ENCODE peak calls at places on chromosome 9, in six cellular contexts. One of them, this sample, is unnamed.

GRCh38 chr9:113648048-113648447 is 184.5 kb downstream of the RGS3 start:
- DNase-seq in neural progenitor cell: no peak
- DNase-seq in MM.1S: no peak
- DNase-seq in PC-3: no peak
- DNase-seq in SK-N-SH: no peak
- DNase-seq in GM23248: no peak
- DNase-seq in this sample: no peak

GRCh38 chr9:113485761-113486115 is 22.2 kb downstream of the RGS3 start:
- DNase-seq in neural progenitor cell: no peak
- DNase-seq in GM23248: no peak
- DNase-seq in PC-3: no peak
- DNase-seq in SK-N-SH: no peak
- DNase-seq in MM.1S: no peak
- DNase-seq in this sample: no peak

GRCh38 chr9:113886471-113886870 is 10.4 kb downstream of the ZNF618 start:
- DNase-seq in PC-3: no peak
- DNase-seq in GM23248: peak; percentile 37
- DNase-seq in neural progenitor cell: peak; percentile 60
- DNase-seq in MM.1S: peak; percentile 44
- DNase-seq in SK-N-SH: no peak
- DNase-seq in this sample: peak; percentile 51

GRCh38 chr9:121652037-121652837 is 803 bp downstream of the DAB2IP start:
- DNase-seq in neural progenitor cell: peak; percentile 61
- DNase-seq in MM.1S: no peak
- DNase-seq in PC-3: no peak
- DNase-seq in GM23248: peak; percentile 7
- DNase-seq in SK-N-SH: peak; percentile 52
- DNase-seq in this sample: peak; percentile 74

GRCh38 chr9:38215465-38215864 is 146.4 kb upstream of the SHB start:
- DNase-seq in PC-3: no peak
- DNase-seq in neural progenitor cell: no peak
- DNase-seq in SK-N-SH: peak; percentile 48
- DNase-seq in MM.1S: no peak
- DNase-seq in GM23248: no peak
- DNase-seq in this sample: no peak

GRCh38 chr9:36433386-36433785 is 33.3 kb upstream of the RNF38 start:
- DNase-seq in PC-3: no peak
- DNase-seq in MM.1S: no peak
- DNase-seq in neural progenitor cell: no peak
- DNase-seq in SK-N-SH: no peak
- DNase-seq in GM23248: no peak
- DNase-seq in this sample: no peak

GRCh38 chr9:134366223-134367031 is 40.2 kb downstream of the RXRA start:
- DNase-seq in MM.1S: no peak
- DNase-seq in PC-3: peak; percentile 33
- DNase-seq in SK-N-SH: peak; percentile 93
- DNase-seq in GM23248: peak; percentile 97
- DNase-seq in neural progenitor cell: no peak
- DNase-seq in this sample: no peak

GRCh38 chr9:1837453-1838084 is 177.6 kb upstream of the SMARCA2 start:
- DNase-seq in neural progenitor cell: peak; percentile 81
- DNase-seq in MM.1S: peak; percentile 63
- DNase-seq in SK-N-SH: peak; percentile 36
- DNase-seq in PC-3: peak; percentile 11
- DNase-seq in GM23248: peak; percentile 40
- DNase-seq in this sample: peak; percentile 90

GRCh38 chr9:122370303-122370702 is 521 bp upstream of the PTGS1 start:
- DNase-seq in PC-3: no peak
- DNase-seq in SK-N-SH: no peak
- DNase-seq in neural progenitor cell: no peak
- DNase-seq in GM23248: no peak
- DNase-seq in MM.1S: peak; percentile 15
- DNase-seq in this sample: no peak

GRCh38 chr9:131423171-131423581 is 29.3 kb downstream of the PRRC2B start:
- DNase-seq in neural progenitor cell: peak; percentile 57
- DNase-seq in GM23248: peak; percentile 93
- DNase-seq in PC-3: peak; percentile 77
- DNase-seq in MM.1S: no peak
- DNase-seq in SK-N-SH: peak; percentile 84
- DNase-seq in this sample: peak; percentile 75

GRCh38 chr9:35561468-35562261 is 43.4 kb upstream of the TESK1 start:
- DNase-seq in SK-N-SH: no peak
- DNase-seq in MM.1S: no peak
- DNase-seq in neural progenitor cell: no peak
- DNase-seq in GM23248: no peak
- DNase-seq in PC-3: no peak
- DNase-seq in this sample: no peak

GRCh38 chr9:133227242-133227860 is 18.3 kb upstream of the OBP2B start:
- DNase-seq in MM.1S: no peak
- DNase-seq in neural progenitor cell: no peak
- DNase-seq in GM23248: no peak
- DNase-seq in PC-3: no peak
- DNase-seq in SK-N-SH: no peak
- DNase-seq in this sample: no peak

GRCh38 chr9:112532427-112532826 is 45.8 kb downstream of the KIAA1958 start:
- DNase-seq in neural progenitor cell: no peak
- DNase-seq in SK-N-SH: no peak
- DNase-seq in MM.1S: no peak
- DNase-seq in PC-3: no peak
- DNase-seq in GM23248: peak; percentile 87
- DNase-seq in this sample: no peak

GRCh38 chr9:89661956-89662717 is 57.3 kb downstream of the GADD45G start:
- DNase-seq in neural progenitor cell: peak; percentile 91
- DNase-seq in PC-3: peak; percentile 38
- DNase-seq in SK-N-SH: peak; percentile 96
- DNase-seq in GM23248: peak; percentile 68
- DNase-seq in MM.1S: no peak
- DNase-seq in this sample: peak; percentile 94

GRCh38 chr9:125332527-125332926 is 70.9 kb downstream of the GAPVD1 start:
- DNase-seq in MM.1S: peak; percentile 82
- DNase-seq in SK-N-SH: no peak
- DNase-seq in neural progenitor cell: no peak
- DNase-seq in GM23248: no peak
- DNase-seq in PC-3: peak; percentile 4
- DNase-seq in this sample: no peak

GRCh38 chr9:121613009-121613766 is 38.2 kb upstream of the DAB2IP start:
- DNase-seq in neural progenitor cell: no peak
- DNase-seq in MM.1S: no peak
- DNase-seq in SK-N-SH: no peak
- DNase-seq in GM23248: no peak
- DNase-seq in PC-3: no peak
- DNase-seq in this sample: no peak

GRCh38 chr9:38216572-38216971 is 147.5 kb upstream of the SHB start:
- DNase-seq in neural progenitor cell: no peak
- DNase-seq in PC-3: no peak
- DNase-seq in SK-N-SH: no peak
- DNase-seq in GM23248: no peak
- DNase-seq in MM.1S: no peak
- DNase-seq in this sample: no peak

GRCh38 chr9:83707518-83707767 is 315 bp downstream of the UBQLN1 start:
- DNase-seq in PC-3: peak; percentile 42
- DNase-seq in neural progenitor cell: no peak
- DNase-seq in SK-N-SH: no peak
- DNase-seq in MM.1S: no peak
- DNase-seq in GM23248: peak; percentile 95
- DNase-seq in this sample: no peak

GRCh38 chr9:129236441-129237145 is 58.5 kb upstream of the IER5L start:
- DNase-seq in MM.1S: no peak
- DNase-seq in neural progenitor cell: no peak
- DNase-seq in GM23248: no peak
- DNase-seq in SK-N-SH: no peak
- DNase-seq in PC-3: no peak
- DNase-seq in this sample: no peak

GRCh38 chr9:129237195-129237611 is 59.1 kb upstream of the IER5L start:
- DNase-seq in GM23248: peak; percentile 76
- DNase-seq in PC-3: peak; percentile 54
- DNase-seq in neural progenitor cell: no peak
- DNase-seq in SK-N-SH: no peak
- DNase-seq in MM.1S: no peak
- DNase-seq in this sample: peak; percentile 44

GRCh38 chr9:129235041-129235930 is 57.2 kb upstream of the IER5L start:
- DNase-seq in GM23248: no peak
- DNase-seq in MM.1S: no peak
- DNase-seq in neural progenitor cell: no peak
- DNase-seq in SK-N-SH: no peak
- DNase-seq in PC-3: no peak
- DNase-seq in this sample: no peak

GRCh38 chr9:129234491-129234890 is 56.4 kb upstream of the IER5L start:
- DNase-seq in PC-3: no peak
- DNase-seq in SK-N-SH: no peak
- DNase-seq in GM23248: no peak
- DNase-seq in neural progenitor cell: no peak
- DNase-seq in MM.1S: no peak
- DNase-seq in this sample: no peak

DNA sequence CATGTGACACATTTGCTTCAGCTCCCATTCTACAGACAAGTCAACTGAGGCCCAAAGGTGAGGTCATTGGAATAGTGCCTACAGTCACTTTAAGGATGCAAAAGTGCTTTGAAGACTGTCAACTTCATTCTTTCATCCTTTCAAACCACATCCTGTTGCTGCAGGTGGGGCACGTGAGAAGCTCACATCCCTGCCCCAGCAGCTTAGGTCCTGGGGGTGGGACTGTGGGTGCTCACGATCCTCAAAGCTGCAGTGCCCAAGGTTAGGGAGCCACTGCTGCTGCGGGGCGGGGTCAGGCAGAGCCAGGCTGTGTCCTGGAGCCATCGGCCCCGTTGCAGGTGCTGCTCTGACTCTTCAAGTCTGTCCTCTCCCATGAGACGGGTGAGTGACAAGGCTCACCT is 57.9 kb upstream of the IER5L start:
- DNase-seq in GM23248: no peak
- DNase-seq in MM.1S: peak; percentile 96
- DNase-seq in PC-3: no peak
- DNase-seq in SK-N-SH: no peak
- DNase-seq in neural progenitor cell: no peak
- DNase-seq in this sample: no peak
- H3K27ac ChIP-seq in GM23248: no peak overlapping the region
- H3K27ac ChIP-seq in MM.1S: peak overlapping the region; percentile 10
- H3K27ac ChIP-seq in PC-3: no peak overlapping the region
- H3K27ac ChIP-seq in SK-N-SH: no peak overlapping the region
- H3K27ac ChIP-seq in neural progenitor cell: no peak overlapping the region
- H3K27ac ChIP-seq in this sample: no peak overlapping the region

GRCh38 chr9:130196643-130197042 is 24.4 kb downstream of the NCS1 start:
- DNase-seq in neural progenitor cell: no peak
- DNase-seq in PC-3: no peak
- DNase-seq in MM.1S: no peak
- DNase-seq in GM23248: no peak
- DNase-seq in SK-N-SH: peak; percentile 91
- DNase-seq in this sample: no peak
- TF ChIP-seq EZH2phosphoT487 in neural progenitor cell: no peak
- TF ChIP-seq EZH2phosphoT487 in PC-3: no peak
- TF ChIP-seq EZH2phosphoT487 in MM.1S: no peak
- TF ChIP-seq EZH2phosphoT487 in GM23248: no peak
- TF ChIP-seq EZH2phosphoT487 in SK-N-SH: no peak
- TF ChIP-seq EZH2phosphoT487 in this sample: no peak

GRCh38 chr9:33851301-33851700 is 34.3 kb downstream of the UBE2R2 start:
- DNase-seq in MM.1S: no peak
- DNase-seq in SK-N-SH: no peak
- DNase-seq in PC-3: peak; percentile 37
- DNase-seq in neural progenitor cell: no peak
- DNase-seq in GM23248: peak; percentile 48
- DNase-seq in this sample: no peak
- H3F3A ChIP-seq in MM.1S: no peaks in the 10 kb centered on the region
- H3F3A ChIP-seq in SK-N-SH: peaks cover 32% of the 10 kb centered on the region
- H3F3A ChIP-seq in PC-3: peaks cover 9% of the 10 kb centered on the region
- H3F3A ChIP-seq in neural progenitor cell: peaks cover 12% of the 10 kb centered on the region
- H3F3A ChIP-seq in GM23248: peaks cover 12% of the 10 kb centered on the region
- H3F3A ChIP-seq in this sample: no peaks in the 10 kb centered on the region

DNA sequence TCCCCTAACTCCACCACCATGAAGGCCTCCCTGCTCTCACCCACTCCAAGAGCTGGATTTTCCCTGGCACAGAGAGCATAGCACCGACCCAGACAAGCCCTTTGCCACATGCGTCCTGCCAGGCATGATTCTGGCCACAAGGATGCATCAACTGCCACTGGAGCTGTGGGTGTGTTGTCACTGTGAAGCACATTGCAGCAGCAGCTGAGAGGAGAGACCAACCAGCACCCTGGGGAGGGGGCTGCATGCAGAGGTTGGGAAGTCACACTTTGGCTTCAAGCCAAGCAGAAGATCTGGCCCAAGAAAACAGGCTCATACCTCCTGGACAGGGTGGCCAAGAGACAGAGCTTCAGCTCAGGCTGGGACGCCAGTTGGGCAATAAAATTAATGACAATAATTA is 22.6 kb upstream of the PTGES start:
- DNase-seq in SK-N-SH: peak; percentile 42
- DNase-seq in neural progenitor cell: no peak
- DNase-seq in MM.1S: no peak
- DNase-seq in PC-3: no peak
- DNase-seq in GM23248: peak; percentile 16
- DNase-seq in this sample: no peak
- H3K27ac ChIP-seq in SK-N-SH: no peak overlapping the region
- H3K27ac ChIP-seq in neural progenitor cell: no peak overlapping the region
- H3K27ac ChIP-seq in MM.1S: no peak overlapping the region
- H3K27ac ChIP-seq in PC-3: peak overlapping the region; percentile 3
- H3K27ac ChIP-seq in GM23248: no peak overlapping the region
- H3K27ac ChIP-seq in this sample: no peak overlapping the region

DNA sequence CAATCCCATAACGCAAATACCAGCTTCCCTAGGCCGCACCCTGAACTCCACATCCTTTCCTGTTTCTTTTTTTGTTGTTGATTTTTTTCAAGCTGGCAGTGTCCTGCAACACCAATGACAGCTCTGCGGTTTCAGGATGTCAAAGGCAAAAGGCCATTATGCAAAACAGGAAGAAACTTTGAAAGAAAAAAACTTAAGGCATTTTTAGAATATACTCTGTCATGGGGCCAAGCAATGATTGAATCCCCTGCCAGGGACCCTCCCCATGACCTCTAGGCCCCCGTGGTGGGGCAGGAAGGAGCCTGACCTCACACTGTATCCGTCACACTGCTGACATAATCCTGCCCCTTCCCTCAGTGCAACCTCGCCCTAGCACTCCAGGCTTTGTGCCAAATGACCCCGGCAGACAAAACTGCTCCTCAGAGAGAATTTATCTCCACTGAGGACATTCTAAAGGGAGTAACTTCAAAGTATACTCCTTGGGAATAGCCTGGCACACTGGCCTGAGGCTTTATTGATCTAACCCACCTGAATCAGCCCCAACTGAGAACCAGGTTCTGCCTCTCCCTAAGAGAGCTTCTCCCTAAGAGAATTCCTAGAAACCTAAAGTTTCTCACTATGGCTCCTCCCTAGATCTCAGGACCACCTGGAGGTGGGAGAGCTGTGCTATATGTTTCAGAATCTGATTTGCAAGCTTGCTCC is 7.9 kb downstream of the B4GALT1 start:
- DNase-seq in PC-3: peak; percentile 59
- DNase-seq in neural progenitor cell: no peak
- DNase-seq in GM23248: peak; percentile 56
- DNase-seq in SK-N-SH: no peak
- DNase-seq in MM.1S: peak; percentile 65
- DNase-seq in this sample: no peak
- TF ChIP-seq EZH2phosphoT487 in PC-3: no peak
- TF ChIP-seq EZH2phosphoT487 in neural progenitor cell: no peak
- TF ChIP-seq EZH2phosphoT487 in GM23248: no peak
- TF ChIP-seq EZH2phosphoT487 in SK-N-SH: no peak
- TF ChIP-seq EZH2phosphoT487 in MM.1S: no peak
- TF ChIP-seq EZH2phosphoT487 in this sample: no peak

GRCh38 chr9:6008169-6008979 is 7.0 kb downstream of the RANBP6 start:
- DNase-seq in GM23248: peak; percentile 99
- DNase-seq in MM.1S: peak; percentile 98
- DNase-seq in neural progenitor cell: peak; percentile 99
- DNase-seq in PC-3: peak; percentile 93
- DNase-seq in SK-N-SH: peak; percentile 91
- DNase-seq in this sample: peak; percentile 98
- H3F3A ChIP-seq in GM23248: peaks cover 22% of the 10 kb centered on the region
- H3F3A ChIP-seq in MM.1S: peaks cover 15% of the 10 kb centered on the region
- H3F3A ChIP-seq in neural progenitor cell: peaks cover 35% of the 10 kb centered on the region
- H3F3A ChIP-seq in PC-3: no peaks in the 10 kb centered on the region
- H3F3A ChIP-seq in SK-N-SH: peaks cover 28% of the 10 kb centered on the region
- H3F3A ChIP-seq in this sample: no peaks in the 10 kb centered on the region

GRCh38 chr9:27664136-27664819 is 91.0 kb upstream of the C9orf72 start:
- DNase-seq in MM.1S: no peak
- DNase-seq in PC-3: no peak
- DNase-seq in neural progenitor cell: no peak
- DNase-seq in GM23248: no peak
- DNase-seq in SK-N-SH: no peak
- DNase-seq in this sample: peak; percentile 29
- H3K27ac ChIP-seq in MM.1S: no peak overlapping the region
- H3K27ac ChIP-seq in PC-3: no peak overlapping the region
- H3K27ac ChIP-seq in neural progenitor cell: no peak overlapping the region
- H3K27ac ChIP-seq in GM23248: no peak overlapping the region
- H3K27ac ChIP-seq in SK-N-SH: no peak overlapping the region
- H3K27ac ChIP-seq in this sample: peak overlapping the region; percentile 20

This sample was measured in GM23338.